ENCODE peak calls at places on chromosomes 1 and 21, in six cellular contexts. U is SK-N-SH, F is HCT116, N is HepG2, Z is GM23338, V is K562. A is an unnamed sample.

GRCh38 chr1:222247081-222247480 is 300.8 kb downstream of the HHIPL2 start:
- DNase-seq in U (no peak), F (no peak), Z (peak; percentile 18), V (no peak), N (no peak), A (no peak)

GRCh38 chr21:41761211-41762181 is 5.4 kb downstream of the RIPK4 start:
- DNase-seq in V (no peak), Z (peak; percentile 66), F (no peak), U (no peak), N (peak; percentile 38), A (no peak)

GRCh38 chr1:178376008-178376407 is 120.8 kb downstream of the CLEC20A start:
- DNase-seq in V (no peak), Z (no peak), U (no peak), N (no peak), F (no peak), A (no peak)

GRCh38 chr1:59223213-59223612 is 73.7 kb upstream of the FGGY start:
- DNase-seq in Z (no peak), U (no peak), V (peak; percentile 5), F (no peak), N (no peak), A (no peak)

GRCh38 chr1:229209386-229209785 is 61.5 kb upstream of the RAB4A start:
- DNase-seq in V (no peak), F (no peak), U (no peak), N (no peak), Z (no peak), A (no peak)

GRCh38 chr1:220013497-220013896 is 32.8 kb downstream of the EPRS1 start:
- DNase-seq in U (no peak), N (no peak), F (no peak), V (no peak), Z (no peak), A (no peak)

GRCh38 chr1:164824542-164824941 is 265.6 kb downstream of the PBX1 start:
- DNase-seq in F (no peak), N (no peak), Z (no peak), V (no peak), U (no peak), A (no peak)

GRCh38 chr1:61536722-61537121 is 188.2 kb downstream of the TM2D1 start:
- DNase-seq in F (no peak), N (no peak), Z (no peak), U (no peak), V (no peak), A (no peak)

GRCh38 chr1:52901384-52901783 is 20.2 kb downstream of the ECHDC2 start:
- DNase-seq in Z (no peak), V (no peak), F (no peak), N (no peak), U (no peak), A (no peak)

GRCh38 chr1:36856126-36856525 is 178.2 kb downstream of the GRIK3 start:
- DNase-seq in N (no peak), U (no peak), Z (no peak), V (no peak), F (no peak), A (no peak)

GRCh38 chr1:81617308-81618027 is 183.3 kb upstream of the ADGRL2 start:
- DNase-seq in Z (peak; percentile 18), N (no peak), V (no peak), U (no peak), F (no peak), A (no peak)

GRCh38 chr1:43971336-43971980 is 1.6 kb downstream of the DPH2 start:
- DNase-seq in Z (no peak), U (no peak), N (no peak), F (no peak), V (no peak), A (no peak)

GRCh38 chr1:2240251-2241156 is 12.4 kb downstream of the SKI start:
- DNase-seq in V (peak; percentile 41), U (peak; percentile 73), N (no peak), F (no peak), Z (no peak), A (no peak)

GRCh38 chr1:201206152-201206551 is 15.5 kb downstream of the IGFN1 start:
- DNase-seq in U (no peak), Z (no peak), F (no peak), N (no peak), V (no peak), A (no peak)

GRCh38 chr21:34889287-34889536 is 159.9 kb downstream of the RUNX1 start:
- DNase-seq in V (peak; percentile 70), N (peak; percentile 9), F (no peak), U (no peak), Z (peak; percentile 46), A (no peak)

GRCh38 chr1:65066379-65066765 is 81.6 kb upstream of the AK4 start:
- DNase-seq in F (no peak), N (no peak), V (no peak), Z (no peak), U (no peak), A (no peak)

GRCh38 chr1:25562101-25562927 is 18.9 kb downstream of the LDLRAP1 start:
- DNase-seq in F (no peak), Z (no peak), V (peak; percentile 51), N (peak; percentile 31), U (no peak), A (peak; percentile 48)

DNA sequence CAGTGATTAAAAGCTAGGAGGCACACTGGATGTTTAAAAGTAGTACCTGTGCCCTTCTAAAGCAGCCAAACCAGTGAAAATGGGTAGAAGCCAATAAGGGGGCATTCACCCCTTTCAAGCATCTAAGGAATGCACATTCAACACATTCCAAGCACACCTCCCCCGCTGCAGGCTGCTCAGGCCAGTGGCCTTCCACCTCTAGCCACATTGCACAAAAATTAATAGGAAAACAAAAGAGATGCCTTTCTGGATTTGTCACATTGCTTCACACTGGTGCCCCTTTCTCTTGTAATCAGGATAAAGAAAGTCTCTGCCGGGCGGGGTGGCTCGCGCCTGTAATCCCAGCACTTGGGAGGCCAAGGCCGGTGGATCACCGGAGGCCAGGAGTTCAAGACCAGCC is 834.0 kb downstream of the USP25 start:
- DNase-seq in V (no peak), U (no peak), F (no peak), N (peak; percentile 51), Z (peak; percentile 84), A (no peak)
- H2AFZ ChIP-seq in V (no peak overlapping the region), U (no peak overlapping the region), F (no peak overlapping the region), N (no peak overlapping the region), Z (no peak overlapping the region), A (no peak overlapping the region)

GRCh38 chr1:32406629-32407111 is 12.4 kb upstream of the BSDC1 start:
- DNase-seq in V (peak; percentile 32), U (no peak), F (no peak), Z (no peak), N (peak; percentile 28), A (no peak)

GRCh38 chr1:32400876-32401631 is 6.8 kb upstream of the BSDC1 start:
- DNase-seq in N (peak; percentile 66), Z (peak; percentile 93), F (peak; percentile 66), V (peak; percentile 92), U (peak; percentile 87), A (no peak)

GRCh38 chr1:32399853-32400252 is 5.6 kb upstream of the BSDC1 start:
- DNase-seq in V (peak; percentile 92), U (no peak), N (no peak), Z (no peak), F (no peak), A (no peak)

GRCh38 chr1:32405672-32406467 is 11.6 kb upstream of the BSDC1 start:
- DNase-seq in F (no peak), U (no peak), N (no peak), Z (no peak), V (no peak), A (no peak)

DNA sequence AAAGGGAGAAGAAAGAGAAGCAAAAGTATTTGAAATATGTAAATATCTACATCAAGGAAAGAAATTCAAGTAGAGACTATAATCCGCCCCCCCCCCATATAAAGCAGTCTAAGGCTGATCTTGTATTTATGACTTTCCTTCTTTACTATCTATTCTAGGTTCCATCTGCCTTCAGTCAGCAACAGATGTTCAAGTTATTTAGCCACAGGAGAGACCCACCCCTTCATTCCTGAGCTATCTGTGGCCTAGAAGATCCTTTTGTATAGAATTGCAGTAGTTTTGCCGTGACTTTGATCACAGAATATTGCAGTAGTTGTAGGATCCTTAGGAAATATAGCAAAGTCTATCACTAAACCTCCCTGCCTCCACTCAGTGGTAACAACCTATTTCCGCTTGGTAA is 10.7 kb upstream of the BSDC1 start:
- DNase-seq in N (no peak), F (no peak), Z (no peak), V (no peak), U (no peak), A (no peak)
- TF ChIP-seq REST in N (no peak), F (no peak), Z (no peak), V (no peak), U (no peak), A (no peak)

DNA sequence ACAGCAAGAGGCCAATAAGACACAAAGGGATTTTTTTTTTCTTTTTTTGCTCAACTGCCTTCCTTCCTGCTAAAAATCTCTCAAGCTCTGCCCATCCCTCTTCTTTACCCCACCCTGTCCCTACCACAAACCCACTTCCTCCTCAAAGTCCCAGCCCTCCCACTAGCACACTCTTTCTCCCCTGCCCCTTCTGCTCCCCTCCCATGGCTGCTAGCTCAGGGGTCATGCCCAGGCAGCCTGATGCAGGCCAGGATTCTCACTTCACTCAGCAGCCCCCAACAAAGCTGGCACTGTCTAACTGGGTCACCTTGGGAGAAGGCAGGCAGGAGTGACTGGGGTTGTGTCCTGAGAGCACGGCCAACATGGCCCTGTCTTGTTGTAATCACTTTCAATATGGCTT is 28.8 kb upstream of the PPP2R5A start:
- DNase-seq in Z (no peak), F (no peak), U (no peak), N (no peak), V (no peak), A (no peak)
- H2AFZ ChIP-seq in Z (no peak overlapping the region), F (no peak overlapping the region), U (no peak overlapping the region), N (no peak overlapping the region), V (peak overlapping the region; percentile 63), A (peak overlapping the region; percentile 53)

DNA sequence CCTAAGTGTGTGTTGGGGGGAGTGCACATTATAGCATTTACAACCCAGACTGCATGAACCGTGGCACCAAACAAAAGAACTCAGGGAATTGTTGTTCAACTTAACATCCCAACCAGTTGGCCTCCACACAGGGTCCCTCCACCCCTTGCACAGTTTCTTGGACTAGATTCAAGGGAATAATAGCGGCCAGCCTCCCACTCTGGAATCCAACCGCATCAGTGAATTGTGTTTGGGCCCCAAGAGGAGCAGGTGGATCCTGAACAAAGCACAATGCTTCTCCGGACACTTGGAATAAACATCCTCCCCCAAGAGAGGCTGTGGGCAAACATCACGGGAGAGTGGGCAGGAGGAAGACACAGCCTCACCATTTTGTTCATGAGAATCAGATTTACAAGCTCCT is 18.2 kb downstream of the CD34 start:
- DNase-seq in V (no peak), U (no peak), F (no peak), Z (no peak), N (no peak), A (no peak)
- TF ChIP-seq REST in V (no peak), U (no peak), F (no peak), Z (no peak), N (no peak), A (no peak)

GRCh38 chr1:236063919-236064673 is 794 bp downstream of the NID1 start:
- DNase-seq in U (peak; percentile 73), F (no peak), N (peak; percentile 94), Z (peak; percentile 62), V (no peak), A (no peak)
- H2AFZ ChIP-seq in U (peak overlapping the region; percentile 85), F (no peak overlapping the region), N (no peak overlapping the region), Z (peak overlapping the region; percentile 91), V (no peak overlapping the region), A (peak overlapping the region; percentile 73)

GRCh38 chr1:156167536-156167935 is 14.2 kb downstream of the SEMA4A start:
- DNase-seq in Z (no peak), F (no peak), N (no peak), U (no peak), V (no peak), A (no peak)
- TF ChIP-seq REST in Z (no peak), F (no peak), N (no peak), U (no peak), V (no peak), A (no peak)

A was measured in GM12878.